ENCODE peak calls at places on chromosomes 1 and 21, in five cellular contexts. One of them, this sample, is unnamed.
A peak's percentile ranks its signal among the peaks of the same experiment; 100 is the strongest.

GRCh38 chr1:12627308-12627707 is 9.3 kb upstream of the DHRS3 start:
- DNase-seq in GM12865: no peak
- DNase-seq in astrocyte of the cerebellum: no peak
- DNase-seq in H1: no peak
- DNase-seq in esophagus muscularis mucosa: no peak
- DNase-seq in this sample: no peak

GRCh38 chr1:107464827-107465226 is 324.0 kb downstream of the NTNG1 start:
- DNase-seq in GM12865: peak; percentile 16
- DNase-seq in astrocyte of the cerebellum: no peak
- DNase-seq in H1: no peak
- DNase-seq in esophagus muscularis mucosa: no peak
- DNase-seq in this sample: no peak

GRCh38 chr21:35150562-35151226 is 101.6 kb upstream of the RUNX1 start:
- DNase-seq in GM12865: no peak
- DNase-seq in astrocyte of the cerebellum: peak; percentile 53
- DNase-seq in H1: no peak
- DNase-seq in esophagus muscularis mucosa: no peak
- DNase-seq in this sample: no peak

GRCh38 chr1:101025283-101025679 is 303 bp downstream of the DPH5 start:
- DNase-seq in GM12865: no peak
- DNase-seq in astrocyte of the cerebellum: no peak
- DNase-seq in H1: no peak
- DNase-seq in esophagus muscularis mucosa: no peak
- DNase-seq in this sample: no peak

GRCh38 chr21:31752352-31752751 is 20.4 kb upstream of the SCAF4 start:
- DNase-seq in GM12865: no peak
- DNase-seq in astrocyte of the cerebellum: no peak
- DNase-seq in H1: no peak
- DNase-seq in esophagus muscularis mucosa: no peak
- DNase-seq in this sample: no peak

GRCh38 chr1:192668434-192668983 is 32.6 kb downstream of the RGS13 start:
- DNase-seq in GM12865: no peak
- DNase-seq in astrocyte of the cerebellum: no peak
- DNase-seq in H1: no peak
- DNase-seq in esophagus muscularis mucosa: no peak
- DNase-seq in this sample: peak; percentile 54

GRCh38 chr1:70090875-70091274 is 114.5 kb downstream of the LRRC40 start:
- DNase-seq in GM12865: no peak
- DNase-seq in astrocyte of the cerebellum: peak; percentile 16
- DNase-seq in H1: no peak
- DNase-seq in esophagus muscularis mucosa: no peak
- DNase-seq in this sample: no peak

GRCh38 chr1:94239796-94240195 is 2.4 kb upstream of the ARHGAP29 start:
- DNase-seq in GM12865: no peak
- DNase-seq in astrocyte of the cerebellum: no peak
- DNase-seq in H1: no peak
- DNase-seq in esophagus muscularis mucosa: no peak
- DNase-seq in this sample: no peak

GRCh38 chr1:97041011-97041410 is 319.4 kb downstream of the PTBP2 start:
- DNase-seq in GM12865: no peak
- DNase-seq in astrocyte of the cerebellum: no peak
- DNase-seq in H1: no peak
- DNase-seq in esophagus muscularis mucosa: no peak
- DNase-seq in this sample: no peak

GRCh38 chr1:61133048-61134019 is 51.0 kb downstream of the NFIA start:
- DNase-seq in GM12865: no peak
- DNase-seq in astrocyte of the cerebellum: no peak
- DNase-seq in H1: no peak
- DNase-seq in esophagus muscularis mucosa: no peak
- DNase-seq in this sample: peak; percentile 94

GRCh38 chr1:34694383-34694782 is 60.5 kb upstream of the GJB5 start:
- DNase-seq in GM12865: no peak
- DNase-seq in astrocyte of the cerebellum: no peak
- DNase-seq in H1: no peak
- DNase-seq in esophagus muscularis mucosa: peak; percentile 82
- DNase-seq in this sample: no peak

GRCh38 chr1:226732856-226733291 is 6.2 kb downstream of the ITPKB start:
- DNase-seq in GM12865: no peak
- DNase-seq in astrocyte of the cerebellum: no peak
- DNase-seq in H1: no peak
- DNase-seq in esophagus muscularis mucosa: no peak
- DNase-seq in this sample: no peak

GRCh38 chr1:32256473-32257226 is 5.6 kb downstream of the LCK start:
- DNase-seq in GM12865: no peak
- DNase-seq in astrocyte of the cerebellum: no peak
- DNase-seq in H1: no peak
- DNase-seq in esophagus muscularis mucosa: no peak
- DNase-seq in this sample: no peak

GRCh38 chr1:9942399-9942938 is 722 bp downstream of the LZIC start:
- DNase-seq in GM12865: peak; percentile 79
- DNase-seq in astrocyte of the cerebellum: peak; percentile 46
- DNase-seq in H1: no peak
- DNase-seq in esophagus muscularis mucosa: no peak
- DNase-seq in this sample: no peak

GRCh38 chr1:16367968-16368910 is 1.2 kb downstream of the SZRD1 start:
- DNase-seq in GM12865: no peak
- DNase-seq in astrocyte of the cerebellum: no peak
- DNase-seq in H1: no peak
- DNase-seq in esophagus muscularis mucosa: no peak
- DNase-seq in this sample: no peak

GRCh38 chr1:37167479-37167878 is 133.2 kb upstream of the GRIK3 start:
- DNase-seq in GM12865: no peak
- DNase-seq in astrocyte of the cerebellum: no peak
- DNase-seq in H1: no peak
- DNase-seq in esophagus muscularis mucosa: no peak
- DNase-seq in this sample: no peak

GRCh38 chr1:172244865-172245264 is 175.6 kb upstream of the C1orf105 start:
- DNase-seq in GM12865: no peak
- DNase-seq in astrocyte of the cerebellum: no peak
- DNase-seq in H1: no peak
- DNase-seq in esophagus muscularis mucosa: no peak
- DNase-seq in this sample: no peak

GRCh38 chr1:58551741-58552140 is 5.2 kb upstream of the OMA1 start:
- DNase-seq in GM12865: no peak
- DNase-seq in astrocyte of the cerebellum: no peak
- DNase-seq in H1: no peak
- DNase-seq in esophagus muscularis mucosa: no peak
- DNase-seq in this sample: no peak

GRCh38 chr1:100585774-100586173 is 47.8 kb downstream of the GPR88 start:
- DNase-seq in GM12865: no peak
- DNase-seq in astrocyte of the cerebellum: peak; percentile 49
- DNase-seq in H1: no peak
- DNase-seq in esophagus muscularis mucosa: no peak
- DNase-seq in this sample: no peak

GRCh38 chr1:63813829-63814277 is 40.0 kb downstream of the ROR1 start:
- DNase-seq in GM12865: no peak
- DNase-seq in astrocyte of the cerebellum: peak; percentile 71
- DNase-seq in H1: no peak
- DNase-seq in esophagus muscularis mucosa: no peak
- DNase-seq in this sample: no peak

GRCh38 chr1:94069649-94070285 is 51.2 kb downstream of the ABCA4 start:
- DNase-seq in GM12865: no peak
- DNase-seq in astrocyte of the cerebellum: no peak
- DNase-seq in H1: no peak
- DNase-seq in esophagus muscularis mucosa: no peak
- DNase-seq in this sample: peak; percentile 75

GRCh38 chr1:85584923-85585322 is 4.4 kb downstream of the CCN1 start:
- DNase-seq in GM12865: no peak
- DNase-seq in astrocyte of the cerebellum: no peak
- DNase-seq in H1: peak; percentile 30
- DNase-seq in esophagus muscularis mucosa: no peak
- DNase-seq in this sample: no peak

GRCh38 chr1:20625176-20626097 is 7.8 kb upstream of the PINK1 start:
- DNase-seq in GM12865: no peak
- DNase-seq in astrocyte of the cerebellum: no peak
- DNase-seq in H1: peak; percentile 59
- DNase-seq in esophagus muscularis mucosa: no peak
- DNase-seq in this sample: no peak

GRCh38 chr1:241447056-241447649 is 72.4 kb downstream of the FH start:
- DNase-seq in GM12865: no peak
- DNase-seq in astrocyte of the cerebellum: no peak
- DNase-seq in H1: no peak
- DNase-seq in esophagus muscularis mucosa: no peak
- DNase-seq in this sample: no peak

GRCh38 chr21:20404915-20405314 is 593.3 kb upstream of the NCAM2 start:
- DNase-seq in GM12865: no peak
- DNase-seq in astrocyte of the cerebellum: no peak
- DNase-seq in H1: no peak
- DNase-seq in esophagus muscularis mucosa: no peak
- DNase-seq in this sample: no peak

GRCh38 chr1:172638885-172639831 is 19.7 kb upstream of the FASLG start:
- DNase-seq in GM12865: peak; percentile 79
- DNase-seq in astrocyte of the cerebellum: peak; percentile 94
- DNase-seq in H1: no peak
- DNase-seq in esophagus muscularis mucosa: no peak
- DNase-seq in this sample: no peak

GRCh38 chr1:192263436-192263835 is 53.4 kb upstream of the RGS21 start:
- DNase-seq in GM12865: no peak
- DNase-seq in astrocyte of the cerebellum: peak; percentile 51
- DNase-seq in H1: no peak
- DNase-seq in esophagus muscularis mucosa: no peak
- DNase-seq in this sample: no peak

GRCh38 chr1:24403806-24404205 is 9.8 kb downstream of the STPG1 start:
- DNase-seq in GM12865: no peak
- DNase-seq in astrocyte of the cerebellum: no peak
- DNase-seq in H1: no peak
- DNase-seq in esophagus muscularis mucosa: no peak
- DNase-seq in this sample: no peak

GRCh38 chr21:32189688-32190483 is 89.0 kb downstream of the MIS18A start:
- DNase-seq in GM12865: no peak
- DNase-seq in astrocyte of the cerebellum: no peak
- DNase-seq in H1: no peak
- DNase-seq in esophagus muscularis mucosa: peak; percentile 68
- DNase-seq in this sample: no peak

GRCh38 chr1:9475061-9475627 is 64.1 kb upstream of the SLC25A33 start:
- DNase-seq in GM12865: no peak
- DNase-seq in astrocyte of the cerebellum: no peak
- DNase-seq in H1: no peak
- DNase-seq in esophagus muscularis mucosa: no peak
- DNase-seq in this sample: no peak

GRCh38 chr21:39686636-39687035 is 58.3 kb upstream of the IGSF5 start:
- DNase-seq in GM12865: no peak
- DNase-seq in astrocyte of the cerebellum: no peak
- DNase-seq in H1: no peak
- DNase-seq in esophagus muscularis mucosa: no peak
- DNase-seq in this sample: no peak

GRCh38 chr1:205577874-205578658 is 53.7 kb downstream of the ELK4 start:
- DNase-seq in GM12865: no peak
- DNase-seq in astrocyte of the cerebellum: no peak
- DNase-seq in H1: peak; percentile 40
- DNase-seq in esophagus muscularis mucosa: no peak
- DNase-seq in this sample: no peak

GRCh38 chr1:26049531-26050254 is 3.8 kb upstream of the SLC30A2 start:
- DNase-seq in GM12865: no peak
- DNase-seq in astrocyte of the cerebellum: no peak
- DNase-seq in H1: no peak
- DNase-seq in esophagus muscularis mucosa: no peak
- DNase-seq in this sample: no peak

GRCh38 chr1:59556802-59557548 is 257.8 kb upstream of the HOOK1 start:
- DNase-seq in GM12865: no peak
- DNase-seq in astrocyte of the cerebellum: peak; percentile 36
- DNase-seq in H1: no peak
- DNase-seq in esophagus muscularis mucosa: no peak
- DNase-seq in this sample: no peak

GRCh38 chr1:152442765-152443164 is 28.7 kb upstream of the CRNN start:
- DNase-seq in GM12865: no peak
- DNase-seq in astrocyte of the cerebellum: no peak
- DNase-seq in H1: no peak
- DNase-seq in esophagus muscularis mucosa: peak; percentile 66
- DNase-seq in this sample: no peak

GRCh38 chr21:39675595-39675994 is 62.9 kb downstream of the B3GALT5 start:
- DNase-seq in GM12865: no peak
- DNase-seq in astrocyte of the cerebellum: no peak
- DNase-seq in H1: no peak
- DNase-seq in esophagus muscularis mucosa: no peak
- DNase-seq in this sample: no peak

GRCh38 chr1:2049517-2050481 is at the start of gene PRKCZ:
- DNase-seq in GM12865: peak; percentile 11
- DNase-seq in astrocyte of the cerebellum: no peak
- DNase-seq in H1: peak; percentile 97
- DNase-seq in esophagus muscularis mucosa: no peak
- DNase-seq in this sample: peak; percentile 69
- TF ChIP-seq CTCF in GM12865: no peak
- TF ChIP-seq CTCF in astrocyte of the cerebellum: peak; percentile 28
- TF ChIP-seq CTCF in H1: peak; percentile 71
- TF ChIP-seq CTCF in esophagus muscularis mucosa: no peak
- TF ChIP-seq CTCF in this sample: peak; percentile 51

DNA sequence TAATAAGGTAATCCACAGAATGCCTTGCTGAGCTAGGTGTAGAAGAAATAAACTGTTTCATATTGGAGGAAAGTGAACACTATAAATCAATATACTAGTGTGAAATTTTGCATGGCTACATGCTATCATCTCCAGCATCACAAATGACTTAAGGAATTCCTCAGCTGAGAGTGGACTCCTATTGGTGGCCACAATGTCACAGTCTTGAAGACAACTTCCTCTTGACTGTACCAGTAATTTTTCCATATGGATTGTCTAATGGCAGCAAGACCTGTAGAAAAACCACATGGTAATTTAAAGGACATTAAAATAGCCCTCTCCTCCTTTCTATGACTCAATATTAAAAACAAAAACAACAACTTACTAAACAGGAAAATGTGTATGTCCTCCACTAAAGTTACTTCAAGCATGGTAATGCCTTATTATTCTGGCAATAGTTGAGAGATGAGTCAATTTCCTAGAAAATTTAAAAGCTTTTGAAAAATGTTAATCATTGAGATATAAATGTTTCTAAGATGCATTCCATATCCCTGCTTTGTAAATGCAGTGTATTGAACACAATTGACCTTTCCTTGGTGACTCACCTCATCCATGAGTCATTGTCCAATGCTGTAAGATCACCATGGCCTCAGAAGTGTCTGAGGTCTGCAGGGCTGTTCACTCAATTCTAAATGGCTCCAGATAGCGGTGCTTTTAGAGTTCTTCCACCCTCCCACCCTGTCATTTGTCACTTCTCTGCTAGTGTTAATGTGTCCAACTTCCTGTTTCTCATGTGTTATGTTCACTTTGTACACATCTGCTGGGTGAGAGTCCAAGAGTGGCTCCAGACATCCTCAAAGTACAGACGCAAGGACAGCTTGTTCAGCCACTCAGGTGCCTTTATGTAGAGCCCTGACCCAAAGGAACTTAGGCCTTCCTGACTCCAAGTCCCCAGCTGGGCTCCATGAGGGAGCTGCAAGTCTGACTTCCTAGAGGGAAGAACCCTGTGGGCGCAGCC is 32.8 kb upstream of the DNASE2B start:
- DNase-seq in GM12865: no peak
- DNase-seq in astrocyte of the cerebellum: peak; percentile 95
- DNase-seq in H1: no peak
- DNase-seq in esophagus muscularis mucosa: no peak
- DNase-seq in this sample: no peak
- H3K4me3 ChIP-seq in GM12865: no peak overlapping the region
- H3K4me3 ChIP-seq in astrocyte of the cerebellum: no peak overlapping the region
- H3K4me3 ChIP-seq in H1: no peak overlapping the region
- H3K4me3 ChIP-seq in esophagus muscularis mucosa: no peak overlapping the region
- H3K4me3 ChIP-seq in this sample: no peak overlapping the region

GRCh38 chr1:207863893-207864535 is 46.9 kb downstream of the CD34 start:
- DNase-seq in GM12865: peak; percentile 46
- DNase-seq in astrocyte of the cerebellum: no peak
- DNase-seq in H1: no peak
- DNase-seq in esophagus muscularis mucosa: no peak
- DNase-seq in this sample: no peak
- TF ChIP-seq CTCF in GM12865: no peak
- TF ChIP-seq CTCF in astrocyte of the cerebellum: no peak
- TF ChIP-seq CTCF in H1: no peak
- TF ChIP-seq CTCF in esophagus muscularis mucosa: no peak
- TF ChIP-seq CTCF in this sample: no peak

GRCh38 chr1:160981584-160982411 is 27.2 kb upstream of the ITLN2 start:
- DNase-seq in GM12865: no peak
- DNase-seq in astrocyte of the cerebellum: no peak
- DNase-seq in H1: peak; percentile 72
- DNase-seq in esophagus muscularis mucosa: no peak
- DNase-seq in this sample: no peak
- H3K4me3 ChIP-seq in GM12865: peak overlapping the region; percentile 33
- H3K4me3 ChIP-seq in astrocyte of the cerebellum: peak overlapping the region; percentile 3
- H3K4me3 ChIP-seq in H1: peak overlapping the region; percentile 51
- H3K4me3 ChIP-seq in esophagus muscularis mucosa: no peak overlapping the region
- H3K4me3 ChIP-seq in this sample: no peak overlapping the region